ENCODE peak calls at places on chromosomes 6 and 20, in six cellular contexts. V is WERI-Rb-1; I is IMR-90; G is cardiac muscle cell; W is AG04450; S is CD8-positive, alpha-beta T cell. L is an unnamed sample.

GRCh38 chr20:38210741-38211140 is 45.7 kb upstream of the TGM2 start:
- DNase-seq in V (no peak), I (peak), G (no peak), W (no peak), S (no peak), L (no peak)

GRCh38 chr6:2447318-2447717 is 201.9 kb upstream of the GMDS start:
- DNase-seq in V (no peak), I (no peak), G (no peak), W (no peak), S (no peak), L (no peak)

GRCh38 chr6:2917065-2917464 is 14.0 kb upstream of the SERPINB9 start:
- DNase-seq in V (no peak), I (no peak), G (no peak), W (no peak), S (no peak), L (no peak)

GRCh38 chr6:147022041-147022440 is 182.2 kb upstream of the STXBP5 start:
- DNase-seq in V (no peak), I (peak), G (no peak), W (no peak), S (no peak), L (no peak)

GRCh38 chr6:158255974-158256601 is 56.2 kb upstream of the TULP4 start:
- DNase-seq in V (no peak), I (no peak), G (peak), W (no peak), S (no peak), L (peak)

GRCh38 chr6:21947751-21948386 is 349.0 kb downstream of the PRL start:
- DNase-seq in V (no peak), I (peak), G (no peak), W (no peak), S (no peak), L (no peak)

GRCh38 chr20:15895560-15896084 is 677.6 kb downstream of the KIF16B start:
- DNase-seq in V (no peak), I (no peak), G (no peak), W (no peak), S (no peak), L (peak)

GRCh38 chr20:12171927-12172581 is 254.4 kb downstream of the BTBD3 start:
- DNase-seq in V (no peak), I (peak), G (peak), W (peak), S (no peak), L (no peak)

GRCh38 chr20:35539756-35540212 is 2.1 kb upstream of the ERGIC3 start:
- DNase-seq in V (peak), I (no peak), G (peak), W (no peak), S (no peak), L (no peak)

GRCh38 chr6:31769684-31770371 is 7.3 kb downstream of the VWA7 start:
- DNase-seq in V (peak), I (peak), G (peak), W (no peak), S (peak), L (peak)

GRCh38 chr6:127481081-127481480 is 21.9 kb upstream of the KIAA0408 start:
- DNase-seq in V (no peak), I (peak), G (no peak), W (no peak), S (no peak), L (no peak)

GRCh38 chr6:106083618-106084017 is 2.5 kb upstream of the PRDM1 start:
- DNase-seq in V (no peak), I (no peak), G (no peak), W (no peak), S (no peak), L (no peak)

GRCh38 chr6:41022294-41022693 is 16.7 kb downstream of the UNC5CL start:
- DNase-seq in V (no peak), I (no peak), G (no peak), W (no peak), S (no peak), L (no peak)

GRCh38 chr20:60266184-60266823 is 308.1 kb downstream of the CDH26 start:
- DNase-seq in V (no peak), I (no peak), G (no peak), W (no peak), S (peak), L (peak)

GRCh38 chr6:42316390-42316970 is 98.8 kb upstream of the MRPS10 start:
- DNase-seq in V (peak), I (peak), G (no peak), W (peak), S (no peak), L (no peak)

GRCh38 chr20:4472906-4473305 is 248.8 kb upstream of the PRND start:
- DNase-seq in V (no peak), I (no peak), G (no peak), W (no peak), S (no peak), L (no peak)

GRCh38 chr20:61970357-61970756 is 95.3 kb downstream of the TAF4 start:
- DNase-seq in V (no peak), I (no peak), G (no peak), W (no peak), S (no peak), L (no peak)

GRCh38 chr6:79724816-79725215 is 93.7 kb downstream of the SH3BGRL2 start:
- DNase-seq in V (no peak), I (no peak), G (no peak), W (no peak), S (no peak), L (no peak)

GRCh38 chr6:2634151-2634964 is 116.4 kb downstream of the MYLK4 start:
- DNase-seq in V (peak), I (peak), G (peak), W (peak), S (peak), L (peak)

GRCh38 chr20:48295445-48295903 is 510.2 kb upstream of the SULF2 start:
- DNase-seq in V (no peak), I (peak), G (peak), W (peak), S (no peak), L (no peak)

GRCh38 chr20:49384437-49385434 is 97.7 kb downstream of the KCNB1 start:
- DNase-seq in V (peak), I (peak), G (peak), W (no peak), S (peak), L (peak)

GRCh38 chr6:50707652-50708325 is 5.5 kb upstream of the TFAP2D start:
- DNase-seq in V (no peak), I (no peak), G (no peak), W (no peak), S (no peak), L (no peak)

GRCh38 chr6:128259735-128260685 is 260.4 kb downstream of the PTPRK start:
- DNase-seq in V (no peak), I (no peak), G (no peak), W (no peak), S (no peak), L (peak)

GRCh38 chr6:32167761-32168262 is 3.4 kb downstream of the EGFL8 start:
- DNase-seq in V (peak), I (no peak), G (peak), W (no peak), S (no peak), L (no peak)

GRCh38 chr6:140980265-140980887 is 1152.3 kb upstream of the GJE1 start:
- DNase-seq in V (no peak), I (peak), G (no peak), W (no peak), S (no peak), L (no peak)

GRCh38 chr6:80789912-80790635 is 683.6 kb downstream of the BCKDHB start:
- DNase-seq in V (no peak), I (peak), G (no peak), W (no peak), S (no peak), L (no peak)

GRCh38 chr6:43990627-43991619 is 136.3 kb downstream of the MRPL14 start:
- DNase-seq in V (peak), I (peak), G (peak), W (peak), S (no peak), L (no peak)

GRCh38 chr6:98835149-98836024 is 1.0 kb downstream of the POU3F2 start:
- DNase-seq in V (peak), I (no peak), G (peak), W (no peak), S (no peak), L (no peak)

GRCh38 chr20:13580725-13581124 is 58.0 kb downstream of the TASP1 start:
- DNase-seq in V (no peak), I (no peak), G (no peak), W (no peak), S (no peak), L (no peak)

GRCh38 chr6:30223339-30223738 is 10.1 kb upstream of the TRIM26 start:
- DNase-seq in V (no peak), I (no peak), G (no peak), W (no peak), S (no peak), L (no peak)

GRCh38 chr6:22886881-22887581 is 317.7 kb downstream of the HDGFL1 start:
- DNase-seq in V (no peak), I (peak), G (no peak), W (no peak), S (no peak), L (no peak)

GRCh38 chr20:56628015-56628872 is 862 bp upstream of the TFAP2C start:
- DNase-seq in V (no peak), I (no peak), G (peak), W (no peak), S (no peak), L (no peak)
- H3K4me3 ChIP-seq in V (no peak), I (no peak), G (peak), W (no peak), S (no peak), L (peak)

GRCh38 chr6:4010035-4010434 is 68.9 kb downstream of the FAM217A start:
- DNase-seq in V (no peak), I (no peak), G (no peak), W (no peak), S (no peak), L (no peak)

GRCh38 chr6:4008324-4009047 is 70.5 kb downstream of the FAM217A start:
- DNase-seq in V (no peak), I (peak), G (peak), W (peak), S (no peak), L (peak)

GRCh38 chr6:3999800-4000661 is 78.9 kb downstream of the FAM217A start:
- DNase-seq in V (no peak), I (no peak), G (no peak), W (no peak), S (no peak), L (no peak)

GRCh38 chr6:4009486-4009885 is 69.5 kb downstream of the FAM217A start:
- DNase-seq in V (no peak), I (no peak), G (no peak), W (no peak), S (no peak), L (no peak)

GRCh38 chr6:4004249-4004648 is 74.7 kb downstream of the FAM217A start:
- DNase-seq in V (no peak), I (peak), G (no peak), W (no peak), S (no peak), L (no peak)
- H3K4me3 ChIP-seq in V (no peak), I (no peak), G (no peak), W (no peak), S (no peak), L (no peak)

GRCh38 chr20:50806126-50806768 is 11.4 kb downstream of the BCAS4 start:
- DNase-seq in V (no peak), I (no peak), G (no peak), W (no peak), S (no peak), L (no peak)

GRCh38 chr20:50804453-50805348 is 9.8 kb downstream of the BCAS4 start:
- DNase-seq in V (no peak), I (no peak), G (no peak), W (no peak), S (no peak), L (no peak)

GRCh38 chr20:50801747-50802125 is 6.9 kb downstream of the BCAS4 start:
- DNase-seq in V (no peak), I (no peak), G (no peak), W (no peak), S (no peak), L (no peak)

GRCh38 chr20:50802289-50802688 is 7.4 kb downstream of the BCAS4 start:
- DNase-seq in V (no peak), I (no peak), G (no peak), W (no peak), S (no peak), L (no peak)

DNA sequence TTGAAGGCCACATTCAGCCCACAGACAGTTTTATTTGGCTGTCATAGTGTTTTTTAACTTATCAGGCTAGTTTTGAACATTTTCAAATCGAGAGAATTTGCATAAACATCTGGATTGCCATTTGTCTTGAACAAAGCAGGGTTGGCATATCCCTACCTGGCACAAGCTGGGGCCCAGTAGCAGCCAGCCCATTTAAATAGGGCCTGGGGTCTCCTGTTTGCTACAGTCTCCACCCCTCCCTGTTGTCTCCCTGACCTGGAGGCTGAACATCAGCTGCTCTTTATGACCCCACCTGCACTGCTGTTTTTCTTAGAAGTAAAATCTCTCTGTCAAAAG is 10.5 kb downstream of the BCAS4 start:
- DNase-seq in V (no peak), I (no peak), G (no peak), W (no peak), S (no peak), L (no peak)
- H3K4me3 ChIP-seq in V (no peak), I (no peak), G (no peak), W (no peak), S (peak), L (no peak)

DNA sequence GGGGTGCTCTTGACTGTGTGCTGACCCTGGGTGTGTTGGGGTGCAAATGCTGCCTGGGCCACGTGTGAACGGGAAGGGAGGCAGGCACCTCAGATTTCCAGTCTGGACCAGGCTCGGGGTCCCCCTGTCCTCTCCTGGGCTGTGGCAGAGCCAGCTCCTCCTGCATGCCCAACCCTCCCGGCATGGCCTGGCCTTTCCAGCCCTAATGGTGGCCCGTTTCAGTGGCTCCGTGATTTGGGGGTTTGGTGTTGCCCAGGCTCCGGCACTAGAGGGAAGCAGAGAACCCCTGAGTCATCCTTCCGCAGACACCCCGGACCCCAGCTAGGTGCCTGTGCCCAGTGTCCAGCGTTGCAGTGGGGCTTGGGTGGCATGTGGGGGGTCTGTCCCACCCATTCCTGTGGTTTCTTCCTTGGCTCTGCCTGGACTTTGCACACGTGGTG is 9.1 kb downstream of the RBM38 start:
- DNase-seq in V (no peak), I (no peak), G (no peak), W (no peak), S (no peak), L (no peak)
- H3K4me3 ChIP-seq in V (no peak), I (no peak), G (no peak), W (no peak), S (peak), L (no peak)

GRCh38 chr6:11096109-11096508 is 2.5 kb downstream of the SMIM13 start:
- DNase-seq in V (peak), I (peak), G (peak), W (no peak), S (no peak), L (peak)
- H3K4me3 ChIP-seq in V (peak), I (no peak), G (no peak), W (peak), S (no peak), L (no peak)

L was measured in Jurkat, Clone E6-1.